ENCODE peak calls at places on chromosomes 4 and X, in six cellular contexts. J is tibial nerve; L is tibial artery; N is effector memory CD4-positive, alpha-beta T cell; G is cardiac muscle cell; V is colonic mucosa. A is an unnamed sample. For H3K4me1, the result is how much of the 10 kb centered on the place peaks cover.

GRCh38 chr4:148067307-148067916 is 335.5 kb downstream of the ARHGAP10 start:
- DNase-seq in J (no peak), N (no peak), G (no peak), V (no peak), L (no peak), A (no peak)

GRCh38 chrX:69133561-69134542 is 31.4 kb downstream of the PJA1 start:
- DNase-seq in N (no peak), L (no peak), J (no peak), V (peak), G (peak), A (no peak)

GRCh38 chr4:78395642-78396041 is 155.9 kb upstream of the ANXA3 start:
- DNase-seq in L (no peak), G (no peak), N (no peak), J (no peak), V (no peak), A (no peak)

GRCh38 chr4:85637778-85638177 is 162.8 kb downstream of the ARHGAP24 start:
- DNase-seq in V (no peak), N (no peak), J (no peak), G (peak), L (no peak), A (no peak)

GRCh38 chrX:10079155-10079711 is 77.5 kb upstream of the CLCN4 start:
- DNase-seq in G (peak), V (no peak), N (no peak), J (no peak), L (no peak), A (no peak)

GRCh38 chrX:49754238-49754857 is 58.6 kb upstream of the PAGE1 start:
- DNase-seq in N (peak), J (no peak), L (no peak), V (peak), G (peak), A (peak)

GRCh38 chrX:78652971-78653822 is 5.9 kb downstream of the RTL3 start:
- DNase-seq in V (no peak), G (peak), J (no peak), L (no peak), N (no peak), A (peak)

GRCh38 chr4:1104647-1105046 is 8.7 kb downstream of the RNF212 start:
- DNase-seq in L (no peak), N (no peak), G (no peak), J (no peak), V (no peak), A (no peak)

GRCh38 chrX:111180750-111181240 is 84.8 kb downstream of the PAK3 start:
- DNase-seq in J (no peak), V (no peak), N (no peak), L (no peak), G (no peak), A (no peak)

GRCh38 chr4:87916636-87917035 is 58.9 kb upstream of the SPP1 start:
- DNase-seq in N (no peak), J (no peak), L (no peak), G (peak), V (no peak), A (no peak)

GRCh38 chrX:57678686-57679428 is 1.2 kb downstream of the NLRP2B start:
- DNase-seq in G (no peak), J (no peak), V (no peak), L (no peak), N (no peak), A (no peak)

GRCh38 chr4:176223561-176223960 is 28.2 kb upstream of the SPATA4 start:
- DNase-seq in N (no peak), G (no peak), V (no peak), L (no peak), J (no peak), A (no peak)

GRCh38 chr4:86970447-86971354 is 35.9 kb downstream of the AFF1 start:
- DNase-seq in L (no peak), N (no peak), V (no peak), G (no peak), J (no peak), A (no peak)

GRCh38 chr4:2560167-2560566 is 23.7 kb downstream of the FAM193A start:
- DNase-seq in N (no peak), L (no peak), G (no peak), V (no peak), J (no peak), A (no peak)

GRCh38 chrX:40844476-40844875 is 109.1 kb upstream of the MED14 start:
- DNase-seq in J (no peak), N (no peak), V (no peak), G (peak), L (no peak), A (no peak)

GRCh38 chr4:180827610-180828009 is 1415.6 kb upstream of the TENM3 start:
- DNase-seq in J (no peak), V (no peak), G (peak), L (no peak), N (no peak), A (no peak)

GRCh38 chr4:110107868-110108267 is 90.5 kb downstream of the ELOVL6 start:
- DNase-seq in N (no peak), J (no peak), V (no peak), G (peak), L (no peak), A (no peak)

GRCh38 chr4:161148051-161148450 is 1015.7 kb downstream of the FSTL5 start:
- DNase-seq in L (no peak), J (no peak), G (no peak), N (no peak), V (no peak), A (no peak)

GRCh38 chr4:175536852-175537453 is 275.1 kb downstream of the GPM6A start:
- DNase-seq in V (no peak), L (no peak), G (peak), J (no peak), N (no peak), A (no peak)

GRCh38 chrX:74187211-74187610 is 116.8 kb upstream of the ZCCHC13 start:
- DNase-seq in V (no peak), J (no peak), N (no peak), L (no peak), G (no peak), A (no peak)

GRCh38 chrX:121755541-121755940 is 708.1 kb downstream of the GLUD2 start:
- DNase-seq in G (no peak), N (no peak), V (no peak), L (no peak), J (no peak), A (no peak)

GRCh38 chr4:67393699-67394281 is 151.5 kb downstream of the CENPC start:
- DNase-seq in V (no peak), N (no peak), L (no peak), J (no peak), G (peak), A (no peak)

GRCh38 chrX:120310861-120311631 is at the start of gene TMEM255A:
- DNase-seq in L (no peak), G (peak), V (no peak), J (no peak), N (no peak), A (no peak)

GRCh38 chr4:106036848-106037247 is 141.6 kb downstream of the NPNT start:
- DNase-seq in J (no peak), V (no peak), N (no peak), G (no peak), L (no peak), A (no peak)

GRCh38 chr4:113444386-113444785 is 317.2 kb downstream of the CAMK2D start:
- DNase-seq in G (peak), V (no peak), J (no peak), N (no peak), L (peak), A (no peak)

GRCh38 chr4:98929341-98930267 is 671 bp upstream of the EIF4E start:
- DNase-seq in L (peak), N (peak), V (peak), G (peak), J (no peak), A (peak)

GRCh38 chrX:63012574-63012973 is 338.6 kb downstream of the SPIN4 start:
- DNase-seq in G (no peak), N (no peak), V (no peak), J (no peak), L (no peak), A (no peak)

GRCh38 chr4:21327976-21328700 is 620.4 kb downstream of the KCNIP4 start:
- DNase-seq in G (no peak), L (no peak), V (no peak), N (no peak), J (no peak), A (no peak)

GRCh38 chr4:22679518-22679897 is 13.2 kb upstream of the GBA3 start:
- DNase-seq in N (no peak), J (no peak), V (no peak), L (no peak), G (peak), A (no peak)

GRCh38 chrX:39899876-39900787 is 197.6 kb downstream of the BCOR start:
- DNase-seq in J (no peak), V (no peak), G (no peak), L (no peak), N (no peak), A (no peak)

GRCh38 chrX:45715787-45716186 is 515.1 kb upstream of the DIPK2B start:
- DNase-seq in N (no peak), V (no peak), L (no peak), J (no peak), G (no peak), A (no peak)

DNA sequence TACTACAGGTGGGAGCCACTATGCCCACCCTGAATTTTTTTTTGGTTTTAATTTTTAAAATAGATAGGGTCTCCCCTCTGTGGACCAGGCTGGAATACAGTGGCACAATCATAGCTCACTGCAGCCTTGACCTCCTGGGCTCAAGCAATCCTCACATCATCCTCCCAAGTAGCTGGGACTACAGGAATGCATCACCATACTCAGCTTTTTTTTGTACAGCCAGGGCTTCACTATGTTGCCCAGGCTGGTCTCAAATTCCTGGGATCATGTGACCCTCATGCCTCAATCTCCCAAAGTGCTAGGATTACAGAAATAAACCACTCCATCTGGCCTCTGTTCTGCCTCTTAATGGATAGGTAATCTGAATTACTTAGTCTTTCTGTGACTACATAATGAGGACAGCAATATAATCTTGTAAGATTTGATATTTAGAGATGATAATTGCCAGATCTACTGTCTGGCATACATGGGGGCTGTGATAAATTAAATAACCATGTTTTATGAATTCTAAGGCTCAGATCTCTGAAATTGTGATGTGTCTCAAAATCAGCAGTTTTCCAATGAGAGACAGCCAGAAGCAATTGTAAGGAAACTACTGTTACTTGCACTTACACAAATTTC is 26.7 kb downstream of the PDS5A start:
- DNase-seq in G (no peak), L (no peak), J (no peak), N (no peak), V (no peak), A (no peak)
- H3K4me1 ChIP-seq in G (under half), L (under half), J (under half), N (under half), V (under half), A (under half)

DNA sequence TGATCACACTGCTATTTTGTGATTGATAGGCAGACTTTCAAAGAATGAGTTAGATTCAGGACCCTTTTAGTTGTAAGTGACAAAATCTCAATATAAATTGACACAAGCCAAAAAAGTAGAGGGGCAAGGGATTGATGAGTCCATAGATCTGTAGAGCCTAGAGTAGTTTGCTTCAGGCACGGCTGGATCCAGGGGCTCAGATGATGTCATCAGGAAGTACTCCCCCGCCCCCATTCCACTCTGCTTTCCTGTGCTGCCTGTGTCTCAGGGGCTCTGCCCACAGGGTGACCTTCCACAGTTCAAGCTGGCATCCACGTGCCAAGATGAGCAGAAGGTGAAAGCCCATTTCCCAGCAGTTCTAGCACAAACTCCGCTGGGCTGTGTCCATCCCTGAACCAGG is 13.6 kb downstream of the WFS1 start:
- DNase-seq in L (no peak), N (no peak), J (no peak), V (no peak), G (no peak), A (no peak)
- H3K4me1 ChIP-seq in L (under half), N (under half), J (under half), V (under half), G (under half), A (under half)

DNA sequence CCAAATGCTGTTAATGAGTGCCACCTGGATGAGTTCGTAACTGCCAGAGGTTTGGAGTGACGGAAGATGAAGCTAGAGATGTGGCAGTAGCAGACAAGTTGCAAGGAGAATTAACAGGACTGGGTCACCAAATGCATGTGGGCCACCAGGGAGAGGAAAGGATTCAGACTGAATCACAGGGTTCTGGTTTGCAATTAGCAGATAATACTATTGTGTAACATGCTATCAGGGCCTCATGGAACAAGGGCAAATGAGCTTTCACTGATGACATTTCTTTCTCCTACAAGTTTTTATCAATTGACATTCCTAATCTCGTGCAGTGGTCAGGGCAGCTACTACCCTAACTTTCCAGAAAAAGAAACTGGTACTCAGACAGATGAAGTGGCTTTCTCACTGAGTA is 21.4 kb downstream of the GAB3 start:
- DNase-seq in V (no peak), N (no peak), J (no peak), G (no peak), L (no peak), A (no peak)
- H3K4me1 ChIP-seq in V (under half), N (under half), J (under half), G (under half), L (half or more), A (under half)

DNA sequence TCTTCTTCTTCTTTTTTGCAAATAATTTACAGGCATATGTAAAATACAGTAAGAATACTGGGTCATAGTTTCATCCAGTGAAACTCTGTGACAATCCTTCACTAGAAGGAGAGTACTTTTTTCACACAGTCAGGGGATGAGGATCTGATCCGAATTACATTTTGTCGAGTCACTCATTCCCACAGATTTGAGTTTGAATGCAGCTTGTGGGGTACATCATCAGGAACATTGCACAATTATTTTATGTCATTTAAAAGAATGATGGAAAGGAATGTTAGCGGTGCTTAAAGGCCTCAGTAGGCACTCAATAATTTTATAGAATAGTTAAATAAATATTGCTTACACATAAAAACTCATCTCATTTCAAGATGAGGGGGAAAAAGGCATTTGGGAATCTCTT is 88.6 kb downstream of the CHRNA9 start:
- DNase-seq in N (no peak), G (peak), V (no peak), J (no peak), L (no peak), A (no peak)
- H3K4me1 ChIP-seq in N (under half), G (under half), V (under half), J (under half), L (under half), A (under half)

GRCh38 chr4:184460495-184461285 is 13.7 kb downstream of the IRF2 start:
- DNase-seq in V (no peak), J (no peak), N (no peak), G (no peak), L (no peak), A (no peak)
- H3K4me1 ChIP-seq in V (under half), J (under half), N (under half), G (under half), L (under half), A (under half)

DNA sequence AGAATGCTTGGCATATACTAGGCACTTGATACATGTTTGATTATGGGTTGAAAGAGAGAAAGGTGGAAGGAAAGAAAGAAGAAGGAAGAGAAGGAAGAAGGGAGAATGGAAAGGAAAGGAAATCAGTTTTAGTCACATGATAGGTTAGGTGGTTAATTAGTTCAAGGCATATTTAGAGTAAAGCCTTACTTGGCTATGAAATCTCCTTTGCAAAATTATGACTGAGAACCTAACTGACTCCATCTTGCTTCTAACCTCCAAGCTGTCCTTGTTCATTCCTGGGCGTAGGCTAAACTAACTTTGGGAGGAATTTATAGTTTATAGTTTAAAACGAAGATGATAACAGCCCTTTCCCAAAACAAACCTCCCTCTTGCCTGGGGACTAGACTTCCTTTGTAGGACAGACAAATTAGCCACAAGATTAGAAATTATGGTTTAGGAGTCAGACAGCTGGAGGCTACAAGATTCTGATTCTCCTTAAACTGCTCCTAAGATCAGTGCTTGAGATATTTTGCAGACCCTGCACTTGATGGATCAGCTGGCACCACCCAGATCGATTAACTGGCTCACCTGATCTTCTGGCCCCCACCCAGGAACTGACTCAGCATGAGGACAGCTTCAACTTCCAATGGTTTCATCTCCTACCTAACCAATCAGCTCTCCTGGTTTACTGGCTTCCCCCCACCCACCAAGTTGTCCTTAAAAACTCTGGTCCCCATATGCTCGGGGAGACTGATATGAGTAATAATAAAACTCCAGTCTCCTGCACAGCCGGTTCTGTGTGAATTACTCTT is 55.0 kb downstream of the TXK start:
- DNase-seq in L (no peak), G (no peak), V (no peak), N (no peak), J (no peak), A (no peak)
- H3K4me1 ChIP-seq in L (under half), G (under half), V (under half), N (under half), J (under half), A (under half)

GRCh38 chrX:153905481-153906095 is 1.1 kb downstream of the AVPR2 start:
- DNase-seq in V (no peak), G (no peak), L (no peak), N (no peak), J (no peak), A (no peak)
- H3K4me1 ChIP-seq in V (under half), G (under half), L (under half), N (under half), J (under half), A (under half)

A was measured in CD4-positive, CD25-positive, alpha-beta regulatory T cell.